ENCODE peak calls at places on chromosomes 1 and 21, in four cellular contexts. One of them, this sample, is unnamed.
A peak's percentile ranks its signal among the peaks of the same experiment; 100 is the strongest.

GRCh38 chr1:227273557-227273956 is 44.7 kb downstream of the CDC42BPA start:
- DNase-seq in colonic mucosa: peak; percentile 22
- DNase-seq in mesothelial cell of epicardium: no peak
- DNase-seq in heart right ventricle: no peak
- DNase-seq in this sample: no peak

GRCh38 chr1:103372866-103373265 is 152.6 kb upstream of the RNPC3 start:
- DNase-seq in colonic mucosa: no peak
- DNase-seq in mesothelial cell of epicardium: no peak
- DNase-seq in heart right ventricle: no peak
- DNase-seq in this sample: no peak

GRCh38 chr1:60281360-60281932 is 207.9 kb upstream of the C1orf87 start:
- DNase-seq in colonic mucosa: peak; percentile 68
- DNase-seq in mesothelial cell of epicardium: no peak
- DNase-seq in heart right ventricle: peak; percentile 56
- DNase-seq in this sample: no peak

GRCh38 chr1:232944342-232944741 is 6.1 kb upstream of the NTPCR start:
- DNase-seq in colonic mucosa: no peak
- DNase-seq in mesothelial cell of epicardium: no peak
- DNase-seq in heart right ventricle: no peak
- DNase-seq in this sample: no peak

GRCh38 chr1:236854602-236854978 is 59.5 kb downstream of the MTR start:
- DNase-seq in colonic mucosa: no peak
- DNase-seq in mesothelial cell of epicardium: no peak
- DNase-seq in heart right ventricle: no peak
- DNase-seq in this sample: no peak

GRCh38 chr1:98903261-98903660 is 101.4 kb downstream of the PLPPR5 start:
- DNase-seq in colonic mucosa: no peak
- DNase-seq in mesothelial cell of epicardium: no peak
- DNase-seq in heart right ventricle: no peak
- DNase-seq in this sample: no peak

GRCh38 chr21:45336870-45337269 is 49.2 kb upstream of the POFUT2 start:
- DNase-seq in colonic mucosa: no peak
- DNase-seq in mesothelial cell of epicardium: no peak
- DNase-seq in heart right ventricle: no peak
- DNase-seq in this sample: peak; percentile 72

GRCh38 chr21:42565206-42565810 is 51.7 kb downstream of the SLC37A1 start:
- DNase-seq in colonic mucosa: no peak
- DNase-seq in mesothelial cell of epicardium: no peak
- DNase-seq in heart right ventricle: no peak
- DNase-seq in this sample: no peak

GRCh38 chr1:19750101-19750881 is 49.4 kb downstream of the TMCO4 start:
- DNase-seq in colonic mucosa: no peak
- DNase-seq in mesothelial cell of epicardium: no peak
- DNase-seq in heart right ventricle: no peak
- DNase-seq in this sample: no peak

GRCh38 chr1:43558346-43558841 is 27.7 kb downstream of the PTPRF start:
- DNase-seq in colonic mucosa: peak; percentile 63
- DNase-seq in mesothelial cell of epicardium: peak; percentile 39
- DNase-seq in heart right ventricle: no peak
- DNase-seq in this sample: no peak

GRCh38 chr21:43716376-43717165 is 2.4 kb upstream of the PDXK start:
- DNase-seq in colonic mucosa: no peak
- DNase-seq in mesothelial cell of epicardium: no peak
- DNase-seq in heart right ventricle: no peak
- DNase-seq in this sample: no peak

GRCh38 chr1:13781228-13781627 is 81.2 kb downstream of the PRDM2 start:
- DNase-seq in colonic mucosa: no peak
- DNase-seq in mesothelial cell of epicardium: no peak
- DNase-seq in heart right ventricle: no peak
- DNase-seq in this sample: no peak

GRCh38 chr1:2073382-2074230 is 23.4 kb downstream of the PRKCZ start:
- DNase-seq in colonic mucosa: no peak
- DNase-seq in mesothelial cell of epicardium: no peak
- DNase-seq in heart right ventricle: no peak
- DNase-seq in this sample: no peak

GRCh38 chr1:36968730-36969129 is 65.6 kb downstream of the GRIK3 start:
- DNase-seq in colonic mucosa: no peak
- DNase-seq in mesothelial cell of epicardium: no peak
- DNase-seq in heart right ventricle: no peak
- DNase-seq in this sample: no peak

GRCh38 chr21:27565418-27565817 is 598.5 kb upstream of the ADAMTS5 start:
- DNase-seq in colonic mucosa: no peak
- DNase-seq in mesothelial cell of epicardium: no peak
- DNase-seq in heart right ventricle: no peak
- DNase-seq in this sample: no peak

GRCh38 chr1:171158089-171158488 is 27.0 kb upstream of the FMO2 start:
- DNase-seq in colonic mucosa: no peak
- DNase-seq in mesothelial cell of epicardium: no peak
- DNase-seq in heart right ventricle: no peak
- DNase-seq in this sample: no peak

GRCh38 chr1:185250063-185250462 is 67.0 kb downstream of the IVNS1ABP start:
- DNase-seq in colonic mucosa: no peak
- DNase-seq in mesothelial cell of epicardium: no peak
- DNase-seq in heart right ventricle: no peak
- DNase-seq in this sample: no peak

GRCh38 chr1:102896771-102897170 is 211.6 kb downstream of the COL11A1 start:
- DNase-seq in colonic mucosa: no peak
- DNase-seq in mesothelial cell of epicardium: no peak
- DNase-seq in heart right ventricle: no peak
- DNase-seq in this sample: no peak

GRCh38 chr1:205356424-205357151 is at the start of gene KLHDC8A:
- DNase-seq in colonic mucosa: no peak
- DNase-seq in mesothelial cell of epicardium: no peak
- DNase-seq in heart right ventricle: no peak
- DNase-seq in this sample: no peak

GRCh38 chr1:58441699-58442098 is 104.8 kb downstream of the OMA1 start:
- DNase-seq in colonic mucosa: no peak
- DNase-seq in mesothelial cell of epicardium: no peak
- DNase-seq in heart right ventricle: no peak
- DNase-seq in this sample: no peak

GRCh38 chr1:155513300-155513926 is 49.2 kb downstream of the ASH1L start:
- DNase-seq in colonic mucosa: no peak
- DNase-seq in mesothelial cell of epicardium: no peak
- DNase-seq in heart right ventricle: no peak
- DNase-seq in this sample: no peak

GRCh38 chr1:52365091-52365745 is 787 bp downstream of the CC2D1B start:
- DNase-seq in colonic mucosa: peak; percentile 63
- DNase-seq in mesothelial cell of epicardium: no peak
- DNase-seq in heart right ventricle: peak; percentile 57
- DNase-seq in this sample: no peak

GRCh38 chr1:66436378-66437135 is 97.4 kb upstream of the SGIP1 start:
- DNase-seq in colonic mucosa: no peak
- DNase-seq in mesothelial cell of epicardium: no peak
- DNase-seq in heart right ventricle: no peak
- DNase-seq in this sample: no peak

GRCh38 chr1:58939666-58940370 is 156.0 kb upstream of the JUN start:
- DNase-seq in colonic mucosa: no peak
- DNase-seq in mesothelial cell of epicardium: no peak
- DNase-seq in heart right ventricle: no peak
- DNase-seq in this sample: no peak

GRCh38 chr1:160630523-160631087 is 16.2 kb downstream of the SLAMF1 start:
- DNase-seq in colonic mucosa: no peak
- DNase-seq in mesothelial cell of epicardium: no peak
- DNase-seq in heart right ventricle: no peak
- DNase-seq in this sample: no peak

GRCh38 chr1:156295391-156295947 is at the start of gene GLMP:
- DNase-seq in colonic mucosa: peak; percentile 80
- DNase-seq in mesothelial cell of epicardium: no peak
- DNase-seq in heart right ventricle: peak; percentile 64
- DNase-seq in this sample: no peak

GRCh38 chr1:51519857-51520699 is 1.0 kb upstream of the EPS15 start:
- DNase-seq in colonic mucosa: peak; percentile 33
- DNase-seq in mesothelial cell of epicardium: no peak
- DNase-seq in heart right ventricle: no peak
- DNase-seq in this sample: no peak

GRCh38 chr1:174243451-174244000 is 84.2 kb downstream of the RABGAP1L start:
- DNase-seq in colonic mucosa: no peak
- DNase-seq in mesothelial cell of epicardium: no peak
- DNase-seq in heart right ventricle: no peak
- DNase-seq in this sample: no peak

GRCh38 chr1:247204177-247204647 is 32.4 kb upstream of the ZNF124 start:
- DNase-seq in colonic mucosa: no peak
- DNase-seq in mesothelial cell of epicardium: no peak
- DNase-seq in heart right ventricle: no peak
- DNase-seq in this sample: no peak

GRCh38 chr1:203351037-203351625 is at the start of gene FMOD:
- DNase-seq in colonic mucosa: peak; percentile 66
- DNase-seq in mesothelial cell of epicardium: no peak
- DNase-seq in heart right ventricle: peak; percentile 81
- DNase-seq in this sample: no peak
- TF ChIP-seq CTCF in colonic mucosa: no peak
- TF ChIP-seq CTCF in mesothelial cell of epicardium: no peak
- TF ChIP-seq CTCF in heart right ventricle: peak; percentile 36
- TF ChIP-seq CTCF in this sample: no peak

DNA sequence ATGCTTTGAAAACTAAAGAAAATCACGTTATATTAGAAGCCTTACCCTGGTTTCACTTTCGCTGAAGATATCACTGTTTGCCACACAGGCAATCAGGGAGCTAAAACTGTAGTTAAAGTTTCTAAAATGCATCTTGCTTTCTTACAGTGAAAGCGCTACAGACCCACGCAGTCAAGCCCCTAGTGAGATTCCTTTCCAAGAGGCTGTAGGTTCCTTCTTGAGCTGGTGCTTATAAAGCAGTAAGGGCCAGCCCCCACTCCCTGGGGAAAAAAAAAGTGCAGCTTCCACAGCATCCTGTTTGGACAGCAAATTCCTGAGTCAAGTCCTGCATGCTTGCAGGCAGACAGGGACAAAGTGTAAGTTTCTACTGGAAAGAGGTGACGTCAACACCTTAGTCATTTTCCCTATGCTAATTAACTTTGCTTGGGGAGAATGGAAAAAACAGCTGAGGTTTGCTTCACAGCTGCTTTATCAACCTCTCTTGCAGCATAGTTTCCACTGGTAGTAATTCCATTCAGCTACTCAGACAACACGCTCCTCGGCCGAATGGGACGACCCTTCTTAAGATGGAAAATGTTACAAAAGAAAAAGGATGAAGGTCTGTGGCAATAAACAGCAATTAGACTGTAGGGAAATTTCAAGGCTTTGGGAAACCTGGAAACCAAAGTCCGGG is 14.7 kb upstream of the KCNE1 start:
- DNase-seq in colonic mucosa: peak; percentile 82
- DNase-seq in mesothelial cell of epicardium: no peak
- DNase-seq in heart right ventricle: peak; percentile 92
- DNase-seq in this sample: no peak
- TF ChIP-seq CTCF in colonic mucosa: no peak
- TF ChIP-seq CTCF in mesothelial cell of epicardium: no peak
- TF ChIP-seq CTCF in heart right ventricle: no peak
- TF ChIP-seq CTCF in this sample: no peak

GRCh38 chr1:92601044-92601443 is 114.3 kb upstream of the GFI1 start:
- DNase-seq in colonic mucosa: no peak
- DNase-seq in mesothelial cell of epicardium: no peak
- DNase-seq in heart right ventricle: no peak
- DNase-seq in this sample: no peak

GRCh38 chr1:92599184-92599583 is 112.5 kb upstream of the GFI1 start:
- DNase-seq in colonic mucosa: no peak
- DNase-seq in mesothelial cell of epicardium: no peak
- DNase-seq in heart right ventricle: no peak
- DNase-seq in this sample: no peak
- TF ChIP-seq CTCF in colonic mucosa: no peak
- TF ChIP-seq CTCF in mesothelial cell of epicardium: peak; percentile 21
- TF ChIP-seq CTCF in heart right ventricle: peak; percentile 36
- TF ChIP-seq CTCF in this sample: peak; percentile 84

DNA sequence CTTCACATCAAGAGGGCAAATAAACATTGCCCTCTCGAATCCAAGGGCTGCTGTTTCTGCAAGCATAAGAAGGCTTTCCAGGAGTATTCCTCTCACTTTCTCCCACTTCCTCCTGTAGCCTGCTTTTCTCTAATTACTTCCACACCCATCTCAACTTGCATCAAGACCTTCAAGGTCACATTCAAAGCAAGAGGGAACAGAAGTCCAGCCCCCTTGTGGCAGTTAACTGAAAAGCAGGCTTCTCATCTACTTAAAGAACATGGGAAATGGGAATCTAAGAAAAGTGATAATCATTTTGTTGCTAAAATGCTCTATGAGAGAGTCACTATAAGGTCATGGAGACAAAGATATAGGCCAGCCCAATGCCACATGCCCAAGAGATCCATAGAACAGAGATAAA is 874.4 kb downstream of the KCNT2 start:
- DNase-seq in colonic mucosa: peak; percentile 34
- DNase-seq in mesothelial cell of epicardium: no peak
- DNase-seq in heart right ventricle: no peak
- DNase-seq in this sample: no peak
- TF ChIP-seq CTCF in colonic mucosa: no peak
- TF ChIP-seq CTCF in mesothelial cell of epicardium: peak; percentile 51
- TF ChIP-seq CTCF in heart right ventricle: no peak
- TF ChIP-seq CTCF in this sample: peak; percentile 67

This sample was measured in chondrocyte.